ENCODE peak calls at places on chromosomes 2 and 18, in four cellular contexts. N is NT2/D1, E is heart left ventricle, H is Peyer's patch. G is an unnamed sample. For H3K27me3, the result is how much of the 10 kb centered on the place peaks cover.

GRCh38 chr2:172734711-172735645 is 667 bp upstream of the RAPGEF4 start:
- DNase-seq in N (no peak), E (no peak), H (no peak), G (no peak)

GRCh38 chr18:35252466-35252865 is 11.6 kb downstream of the ZNF397 start:
- DNase-seq in N (no peak), E (no peak), H (no peak), G (no peak)

GRCh38 chr2:63049291-63050185 is 1.1 kb upstream of the OTX1 start:
- DNase-seq in N (no peak), E (no peak), H (no peak), G (no peak)

GRCh38 chr2:11914455-11914854 is 168.0 kb downstream of the LPIN1 start:
- DNase-seq in N (no peak), E (no peak), H (no peak), G (no peak)

GRCh38 chr2:85601771-85602475 is 575 bp downstream of the TMEM150A start:
- DNase-seq in N (no peak), E (peak), H (peak), G (peak)

GRCh38 chr18:70523798-70524182 is 234.9 kb downstream of the SOCS6 start:
- DNase-seq in N (no peak), E (no peak), H (no peak), G (no peak)

GRCh38 chr18:55053976-55054375 is 94.7 kb upstream of the CCDC68 start:
- DNase-seq in N (no peak), E (no peak), H (no peak), G (no peak)

GRCh38 chr2:221276601-221277000 is 295.5 kb downstream of the EPHA4 start:
- DNase-seq in N (no peak), E (no peak), H (no peak), G (no peak)

GRCh38 chr18:48914581-48915251 is 36.0 kb downstream of the SMAD7 start:
- DNase-seq in N (no peak), E (no peak), H (no peak), G (no peak)

GRCh38 chr2:170930132-170931109 is 1.4 kb downstream of the GORASP2 start:
- DNase-seq in N (no peak), E (no peak), H (peak), G (peak)

GRCh38 chr2:15780912-15781574 is 159.3 kb upstream of the MYCN start:
- DNase-seq in N (no peak), E (no peak), H (no peak), G (no peak)

GRCh38 chr2:203909192-203909945 is 27.2 kb upstream of the ICOS start:
- DNase-seq in N (peak), E (peak), H (no peak), G (peak)

GRCh38 chr2:205405194-205405593 is 277.1 kb upstream of the NRP2 start:
- DNase-seq in N (no peak), E (no peak), H (no peak), G (no peak)

GRCh38 chr2:24907106-24907505 is 12.9 kb downstream of the ADCY3 start:
- DNase-seq in N (no peak), E (no peak), H (no peak), G (no peak)

GRCh38 chr2:229715895-229716507 is 1.6 kb upstream of the DNER start:
- DNase-seq in N (no peak), E (no peak), H (no peak), G (peak)

GRCh38 chr2:176105078-176105726 is 1.9 kb upstream of the HOXD11 start:
- DNase-seq in N (no peak), E (peak), H (no peak), G (no peak)

GRCh38 chr2:18268400-18268799 is 292.1 kb downstream of the RDH14 start:
- DNase-seq in N (no peak), E (no peak), H (no peak), G (no peak)

GRCh38 chr2:178257127-178257526 is 62.8 kb downstream of the OSBPL6 start:
- DNase-seq in N (no peak), E (no peak), H (no peak), G (no peak)

GRCh38 chr2:165777522-165778186 is 16.4 kb downstream of the GALNT3 start:
- DNase-seq in N (no peak), E (no peak), H (no peak), G (no peak)

GRCh38 chr18:73446502-73446901 is 578.7 kb upstream of the NETO1 start:
- DNase-seq in N (no peak), E (no peak), H (no peak), G (no peak)

GRCh38 chr2:126781206-126781605 is 117.5 kb upstream of the TEX51 start:
- DNase-seq in N (no peak), E (no peak), H (no peak), G (no peak)

GRCh38 chr2:64652231-64653173 is 1.2 kb downstream of the SERTAD2 start:
- DNase-seq in N (no peak), E (no peak), H (no peak), G (peak)

GRCh38 chr18:63260075-63260754 is 59.4 kb downstream of the BCL2 start:
- DNase-seq in N (no peak), E (no peak), H (no peak), G (no peak)

GRCh38 chr2:203225423-203226039 is 13.3 kb upstream of the CYP20A1 start:
- DNase-seq in N (peak), E (no peak), H (no peak), G (no peak)

DNA sequence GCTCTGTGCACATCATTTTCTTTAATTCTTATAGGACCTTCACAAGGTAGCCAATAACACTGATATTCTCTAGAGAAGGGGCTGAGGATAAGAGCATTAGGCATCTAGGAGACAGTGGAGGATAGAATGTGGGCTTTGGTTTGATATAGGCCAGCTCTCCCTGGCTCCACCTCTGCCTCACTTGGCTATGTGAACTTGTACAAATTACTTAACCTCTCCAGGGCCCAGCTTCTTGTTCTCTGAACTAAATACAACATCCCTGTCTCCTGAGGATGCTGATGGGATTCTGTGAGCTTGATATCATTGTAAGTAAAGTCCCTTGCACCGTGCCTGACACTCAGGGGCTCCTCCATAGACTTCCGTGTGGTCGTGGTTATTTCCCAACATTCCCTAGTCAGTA is 87.3 kb downstream of the ACOXL start:
- DNase-seq in N (no peak), E (no peak), H (no peak), G (no peak)
- H3K27me3 ChIP-seq in N (under half), E (under half), H (under half), G (under half)

GRCh38 chr2:240651185-240651584 is 25.9 kb downstream of the GPR35 start:
- DNase-seq in N (no peak), E (no peak), H (no peak), G (no peak)

GRCh38 chr2:240648650-240649275 is 23.5 kb downstream of the GPR35 start:
- DNase-seq in N (no peak), E (no peak), H (peak), G (no peak)

GRCh38 chr2:240648155-240648649 is 22.9 kb downstream of the GPR35 start:
- DNase-seq in N (no peak), E (no peak), H (peak), G (no peak)

GRCh38 chr2:240649331-240649730 is 24.1 kb downstream of the GPR35 start:
- DNase-seq in N (no peak), E (no peak), H (no peak), G (no peak)

GRCh38 chr2:240650254-240650965 is 25.1 kb downstream of the GPR35 start:
- DNase-seq in N (no peak), E (no peak), H (peak), G (no peak)
- H3K27me3 ChIP-seq in N (under half), E (under half), H (under half), G (under half)

GRCh38 chr2:104840916-104841315 is 13.0 kb upstream of the POU3F3 start:
- DNase-seq in N (no peak), E (no peak), H (no peak), G (no peak)

GRCh38 chr2:104844813-104845551 is 8.9 kb upstream of the POU3F3 start:
- DNase-seq in N (no peak), E (no peak), H (no peak), G (no peak)

GRCh38 chr2:104840151-104840550 is 13.8 kb upstream of the POU3F3 start:
- DNase-seq in N (no peak), E (no peak), H (no peak), G (no peak)

GRCh38 chr2:104845552-104845931 is 8.4 kb upstream of the POU3F3 start:
- DNase-seq in N (no peak), E (no peak), H (no peak), G (no peak)

DNA sequence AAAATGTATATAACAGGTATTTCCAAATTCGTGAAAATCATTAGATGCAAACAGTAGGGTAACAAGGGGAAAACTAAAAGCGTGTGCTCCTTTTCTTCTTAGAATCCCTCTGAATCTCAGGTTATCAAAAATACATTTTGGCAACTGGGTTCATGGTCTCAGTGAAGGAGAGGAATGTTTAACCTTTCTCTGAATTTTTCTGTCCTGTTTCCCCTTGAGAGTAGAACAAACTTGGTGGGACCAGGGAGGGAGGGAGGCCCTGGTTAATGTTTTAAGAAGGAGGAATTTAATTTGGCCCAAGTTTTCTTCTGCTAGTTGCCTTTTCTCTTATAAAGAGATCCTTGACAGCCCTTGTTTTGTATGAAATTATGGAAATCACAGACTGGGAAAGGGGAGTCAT is 12.2 kb upstream of the POU3F3 start:
- DNase-seq in N (no peak), E (no peak), H (no peak), G (no peak)
- H3K27me3 ChIP-seq in N (half or more), E (half or more), H (under half), G (half or more)

GRCh38 chr2:144508162-144508765 is 11.7 kb downstream of the ZEB2 start:
- DNase-seq in N (no peak), E (no peak), H (no peak), G (no peak)

GRCh38 chr2:144511222-144511855 is 8.6 kb downstream of the ZEB2 start:
- DNase-seq in N (no peak), E (no peak), H (no peak), G (no peak)

GRCh38 chr2:144509001-144509545 is 10.8 kb downstream of the ZEB2 start:
- DNase-seq in N (no peak), E (no peak), H (no peak), G (no peak)

GRCh38 chr2:144510206-144510991 is 9.5 kb downstream of the ZEB2 start:
- DNase-seq in N (peak), E (no peak), H (peak), G (no peak)

GRCh38 chr2:144509548-144510205 is 10.2 kb downstream of the ZEB2 start:
- DNase-seq in N (no peak), E (no peak), H (no peak), G (no peak)
- H3K27me3 ChIP-seq in N (under half), E (under half), H (under half), G (under half)

DNA sequence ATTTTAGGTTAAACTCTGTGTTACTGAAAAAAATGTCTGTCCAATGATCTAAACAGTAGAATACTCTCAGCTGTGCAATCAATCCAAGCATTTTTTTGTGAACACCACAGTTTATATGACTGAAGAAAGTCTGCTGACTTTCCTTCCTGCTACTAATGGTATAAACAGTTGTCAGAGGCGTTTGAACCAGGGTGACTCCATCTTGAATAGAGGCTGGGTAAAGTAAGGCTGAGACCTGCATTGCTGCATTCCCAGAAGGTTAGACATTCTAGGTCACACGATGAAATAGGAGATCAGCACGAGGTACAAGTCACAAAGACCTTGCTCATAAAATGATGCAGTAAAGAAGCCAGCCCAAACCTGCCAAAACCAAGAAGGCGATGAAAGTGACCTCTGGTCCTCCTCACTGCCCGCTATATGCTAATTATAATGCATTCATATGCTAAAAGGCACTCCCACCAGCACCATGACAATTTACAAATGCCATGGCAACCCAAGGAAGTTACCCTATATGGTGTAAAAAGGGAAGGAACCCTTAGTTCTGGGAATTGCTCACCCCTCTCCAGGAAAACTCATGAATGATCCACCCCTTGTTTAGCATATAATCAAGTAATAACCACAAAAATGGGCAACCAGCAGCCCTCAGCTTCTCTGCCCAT is 31.3 kb downstream of the POU3F3 start:
- DNase-seq in N (no peak), E (no peak), H (no peak), G (no peak)
- H3K27me3 ChIP-seq in N (under half), E (under half), H (under half), G (under half)

GRCh38 chr2:180562378-180562777 is 418.0 kb upstream of the UBE2E3 start:
- DNase-seq in N (no peak), E (no peak), H (no peak), G (peak)

GRCh38 chr2:180559766-180560165 is 420.6 kb upstream of the UBE2E3 start:
- DNase-seq in N (no peak), E (no peak), H (no peak), G (no peak)

GRCh38 chr2:180559038-180559437 is 421.4 kb upstream of the UBE2E3 start:
- DNase-seq in N (no peak), E (no peak), H (no peak), G (no peak)

GRCh38 chr2:180564051-180564450 is 416.4 kb upstream of the UBE2E3 start:
- DNase-seq in N (no peak), E (no peak), H (no peak), G (no peak)
- H3K27me3 ChIP-seq in N (under half), E (under half), H (under half), G (under half)

DNA sequence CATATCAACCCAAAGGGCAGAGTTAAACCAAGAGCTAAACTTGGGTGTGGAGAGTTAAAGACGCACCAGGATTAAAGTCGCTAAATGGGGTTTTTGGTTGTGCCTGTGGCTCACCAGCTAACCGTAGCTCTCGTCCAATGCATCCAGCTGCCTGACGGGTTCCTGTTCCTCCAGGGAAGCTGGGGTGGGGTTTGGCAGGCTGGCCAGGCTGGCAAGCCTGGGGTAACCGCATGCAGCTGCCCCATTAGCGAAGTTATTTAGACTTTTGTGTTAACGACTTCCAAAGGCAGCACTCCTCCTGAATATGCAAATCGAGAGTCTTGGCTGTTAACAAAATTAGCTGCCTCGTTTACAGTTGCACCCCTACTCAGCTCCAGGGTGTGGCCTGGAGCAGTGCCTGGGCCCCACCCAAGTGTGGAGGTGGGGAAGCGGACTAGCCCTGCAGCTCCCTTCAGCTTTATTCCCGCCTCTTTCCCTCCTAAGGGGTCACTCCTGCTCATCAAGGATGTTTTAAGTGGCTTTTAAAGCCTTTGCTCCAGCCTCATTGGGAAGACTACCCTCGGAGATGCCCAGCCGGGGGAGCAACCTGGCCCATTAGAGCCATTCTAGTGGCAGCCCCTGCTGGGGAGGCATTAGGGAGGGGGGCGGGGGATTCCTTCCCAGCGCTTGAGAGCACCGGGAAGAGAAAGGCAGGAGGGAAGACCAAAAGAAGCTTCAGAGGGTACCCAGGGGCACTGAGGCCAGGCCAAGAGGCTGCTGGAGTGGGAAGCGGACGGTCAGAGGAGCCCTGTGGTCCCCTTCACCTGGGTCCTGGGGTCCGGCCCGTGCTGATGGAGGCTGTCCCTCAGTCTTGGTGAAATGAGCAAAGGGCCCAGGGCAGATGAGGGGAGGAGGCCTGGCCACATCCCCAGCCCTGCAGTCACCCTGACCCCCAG is 204.1 kb downstream of the CELF4 start:
- DNase-seq in N (no peak), E (no peak), H (no peak), G (no peak)
- H3K27me3 ChIP-seq in N (half or more), E (under half), H (under half), G (under half)

GRCh38 chr2:238843476-238843875 is 4.4 kb upstream of the TWIST2 start:
- DNase-seq in N (no peak), E (no peak), H (no peak), G (no peak)
- H3K27me3 ChIP-seq in N (half or more), E (under half), H (under half), G (under half)

G was measured in colonic mucosa.